ENCODE peak calls at places on chromosomes 16 and 17, in four cellular contexts. A is HepG2, G is GM12878, W is K562. U is an unnamed sample.

GRCh38 chr17:42653179-42654124 is 5.6 kb upstream of the TUBG2 start:
- DNase-seq in A (no peak), G (no peak), W (peak), U (peak)

GRCh38 chr17:47907932-47908562 is 12.0 kb downstream of the SP2 start:
- DNase-seq in A (no peak), G (no peak), W (no peak), U (no peak)

GRCh38 chr17:33977729-33978514 is 277.2 kb upstream of the CCL2 start:
- DNase-seq in A (no peak), G (no peak), W (no peak), U (no peak)

GRCh38 chr17:81381632-81382577 is 13.4 kb upstream of the BAHCC1 start:
- DNase-seq in A (no peak), G (no peak), W (no peak), U (no peak)

GRCh38 chr17:40177275-40177874 is at the start of gene RAPGEFL1:
- DNase-seq in A (no peak), G (peak), W (peak), U (peak)

GRCh38 chr17:79835953-79836951 is 3.0 kb downstream of the CBX4 start:
- DNase-seq in A (no peak), G (no peak), W (peak), U (peak)

GRCh38 chr16:82456683-82457082 is 170.1 kb upstream of the CDH13 start:
- DNase-seq in A (peak), G (no peak), W (peak), U (peak)

GRCh38 chr17:70552982-70553334 is 383.6 kb downstream of the KCNJ2 start:
- DNase-seq in A (no peak), G (no peak), W (no peak), U (no peak)

GRCh38 chr16:88772871-88773811 is 11.9 kb downstream of the PIEZO1 start:
- DNase-seq in A (no peak), G (no peak), W (peak), U (no peak)

GRCh38 chr17:71922439-71922838 is 198.4 kb upstream of the SOX9 start:
- DNase-seq in A (no peak), G (peak), W (no peak), U (peak)

GRCh38 chr17:45405250-45406086 is 27.2 kb downstream of the ARHGAP27 start:
- DNase-seq in A (no peak), G (no peak), W (peak), U (peak)

GRCh38 chr16:89823087-89823823 is 5.0 kb upstream of the SPIRE2 start:
- DNase-seq in A (no peak), G (no peak), W (no peak), U (peak)

GRCh38 chr17:17757944-17758343 is 76.7 kb downstream of the RAI1 start:
- DNase-seq in A (no peak), G (no peak), W (no peak), U (no peak)

GRCh38 chr17:47676510-47676909 is 17.5 kb upstream of the TBKBP1 start:
- DNase-seq in A (no peak), G (no peak), W (no peak), U (no peak)

GRCh38 chr17:81277421-81277820 is 17.7 kb downstream of the SLC38A10 start:
- DNase-seq in A (no peak), G (no peak), W (no peak), U (no peak)

GRCh38 chr16:84252214-84252613 is 12.4 kb upstream of the KCNG4 start:
- DNase-seq in A (no peak), G (no peak), W (no peak), U (peak)

GRCh38 chr16:22323173-22323997 is 26.2 kb downstream of the POLR3E start:
- DNase-seq in A (no peak), G (no peak), W (no peak), U (no peak)

GRCh38 chr16:25148568-25149215 is 37.1 kb downstream of the LCMT1 start:
- DNase-seq in A (no peak), G (no peak), W (no peak), U (peak)

GRCh38 chr17:67994827-67995567 is 1.3 kb downstream of the C17orf58 start:
- DNase-seq in A (no peak), G (no peak), W (no peak), U (no peak)

GRCh38 chr16:49605536-49606241 is 232.1 kb downstream of the C16orf78 start:
- DNase-seq in A (no peak), G (no peak), W (no peak), U (no peak)

GRCh38 chr16:71311553-71312158 is 22.5 kb upstream of the CMTR2 start:
- DNase-seq in A (peak), G (no peak), W (peak), U (peak)

GRCh38 chr16:47461598-47462266 is 601 bp downstream of the PHKB start:
- DNase-seq in A (peak), G (no peak), W (peak), U (peak)

GRCh38 chr17:33562792-33563191 is 269.7 kb upstream of the ASIC2 start:
- DNase-seq in A (no peak), G (no peak), W (no peak), U (peak)

GRCh38 chr17:82440991-82441627 is 9.4 kb downstream of the CYBC1 start:
- DNase-seq in A (no peak), G (no peak), W (no peak), U (peak)

GRCh38 chr17:75635610-75636202 is 2.5 kb downstream of the SMIM5 start:
- DNase-seq in A (no peak), G (no peak), W (no peak), U (no peak)

GRCh38 chr17:69574257-69575197 is 160.0 kb downstream of the MAP2K6 start:
- DNase-seq in A (no peak), G (no peak), W (no peak), U (peak)

GRCh38 chr16:57826706-57827625 is 24.7 kb upstream of the KIFC3 start:
- DNase-seq in A (peak), G (no peak), W (no peak), U (no peak)

DNA sequence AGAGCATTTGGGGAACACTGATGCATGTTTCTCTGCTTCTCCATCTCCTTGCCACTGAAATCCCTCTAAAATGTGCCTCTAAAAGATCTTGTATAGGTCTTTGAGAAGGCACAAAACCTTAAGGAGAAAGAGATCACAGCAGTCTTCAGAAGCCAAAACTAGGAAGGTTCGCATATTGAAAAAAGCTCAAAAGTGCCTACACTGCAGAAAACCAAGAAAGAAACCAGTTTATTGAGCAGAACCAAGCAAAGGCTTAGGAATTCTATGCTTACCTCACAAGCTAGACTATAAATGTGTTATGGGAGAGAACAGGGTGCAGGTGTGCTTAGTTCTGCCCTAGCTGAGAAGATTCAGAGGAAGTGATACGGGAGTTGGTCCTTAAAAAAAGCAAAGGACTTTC is 16.6 kb downstream of the DGKE start:
- DNase-seq in A (no peak), G (no peak), W (no peak), U (no peak)
- H3K27ac ChIP-seq in A (no peak), G (peak), W (no peak), U (no peak)

DNA sequence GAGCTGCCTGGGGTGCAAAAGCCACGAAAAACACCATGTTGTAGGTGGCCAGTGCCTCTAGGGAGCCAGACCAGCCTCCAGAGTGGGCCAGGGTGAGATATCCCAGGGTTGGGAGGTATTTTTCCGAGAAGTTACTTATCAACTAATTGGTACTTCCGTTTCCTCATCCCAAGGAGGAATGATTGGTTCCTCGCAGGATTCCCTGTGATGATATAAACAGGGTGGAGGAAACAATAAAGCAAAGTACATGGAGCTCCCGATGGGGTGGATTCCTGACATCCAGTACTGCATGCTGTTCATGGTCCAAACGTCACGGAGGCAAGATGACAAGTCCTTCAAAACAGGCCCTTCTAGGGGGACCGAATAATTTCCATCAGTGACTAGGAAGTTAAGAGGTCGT is 39.4 kb upstream of the FOXF1 start:
- DNase-seq in A (no peak), G (no peak), W (no peak), U (no peak)
- TF ChIP-seq POLR2AphosphoS5 in A (no peak), G (no peak), W (no peak), U (no peak)

GRCh38 chr17:77330602-77331081 is 189.9 kb downstream of the SEC14L1 start:
- DNase-seq in A (no peak), G (no peak), W (no peak), U (no peak)

GRCh38 chr17:77329741-77330531 is 189.2 kb downstream of the SEC14L1 start:
- DNase-seq in A (no peak), G (no peak), W (no peak), U (no peak)

GRCh38 chr17:77331161-77331864 is 190.5 kb downstream of the SEC14L1 start:
- DNase-seq in A (peak), G (peak), W (peak), U (peak)

GRCh38 chr17:77332034-77332971 is 191.5 kb downstream of the SEC14L1 start:
- DNase-seq in A (no peak), G (no peak), W (no peak), U (no peak)

DNA sequence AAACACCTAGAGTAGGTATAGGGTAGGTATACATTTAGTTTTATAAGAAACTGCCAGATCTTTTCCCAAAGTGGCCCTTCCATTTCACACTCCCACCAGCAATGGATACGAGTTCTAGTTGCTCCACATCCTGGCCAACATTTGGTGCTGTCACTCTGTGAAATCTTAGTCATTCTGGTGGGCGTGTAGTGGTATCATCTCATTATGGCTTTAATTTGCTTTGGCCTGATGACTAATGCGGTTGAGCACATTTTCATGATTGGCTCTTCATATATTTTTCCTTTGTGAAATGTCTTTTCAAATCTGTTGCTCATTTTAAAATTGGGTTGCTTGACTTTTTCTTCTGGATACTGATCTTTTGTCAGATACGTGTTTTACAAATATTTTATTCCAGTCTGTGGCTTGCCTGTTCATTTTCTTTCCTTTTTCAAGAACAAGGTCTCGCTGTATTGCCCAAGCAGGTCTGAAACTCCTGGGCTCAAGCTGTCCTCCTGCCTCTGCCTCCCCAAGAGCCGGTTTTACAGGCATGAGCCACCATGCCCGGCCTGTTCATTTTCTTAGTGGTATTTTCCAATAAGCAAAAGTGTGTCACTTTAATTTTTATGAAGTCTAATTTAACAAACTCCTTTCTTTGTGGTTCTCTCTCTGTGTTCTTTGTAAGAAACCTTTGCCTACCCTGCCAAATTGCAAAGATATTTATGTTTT is 192.4 kb downstream of the SEC14L1 start:
- DNase-seq in A (no peak), G (no peak), W (peak), U (no peak)
- TF ChIP-seq JUNB in A (no peak), G (peak), W (no peak), U (no peak)

GRCh38 chr16:69831212-69832123 is 69.3 kb downstream of the WWP2 start:
- DNase-seq in A (peak), G (no peak), W (no peak), U (no peak)

GRCh38 chr16:69829338-69829737 is 67.2 kb downstream of the WWP2 start:
- DNase-seq in A (no peak), G (no peak), W (no peak), U (no peak)

GRCh38 chr16:69833357-69833781 is 71.2 kb downstream of the WWP2 start:
- DNase-seq in A (no peak), G (no peak), W (no peak), U (no peak)

GRCh38 chr16:69830146-69830533 is 68.0 kb downstream of the WWP2 start:
- DNase-seq in A (no peak), G (no peak), W (no peak), U (no peak)

GRCh38 chr16:69830534-69831211 is 68.5 kb downstream of the WWP2 start:
- DNase-seq in A (peak), G (no peak), W (no peak), U (no peak)
- H3K27ac ChIP-seq in A (peak), G (no peak), W (no peak), U (no peak)

GRCh38 chr17:7238418-7239090 is 703 bp downstream of the PHF23 start:
- DNase-seq in A (no peak), G (no peak), W (peak), U (no peak)

GRCh38 chr17:7237761-7238417 is 1.4 kb downstream of the PHF23 start:
- DNase-seq in A (peak), G (no peak), W (peak), U (peak)

GRCh38 chr17:7241047-7241733 is 1.1 kb downstream of the GABARAP start:
- DNase-seq in A (no peak), G (no peak), W (no peak), U (no peak)

GRCh38 chr17:7240375-7240774 is 1.1 kb upstream of the PHF23 start:
- DNase-seq in A (no peak), G (no peak), W (no peak), U (no peak)

GRCh38 chr17:7239091-7240027 is at the start of gene PHF23:
- DNase-seq in A (peak), G (peak), W (peak), U (peak)
- TF ChIP-seq POLR2AphosphoS5 in A (peak), G (no peak), W (peak), U (peak)